ENCODE peak calls at places on chromosome 21, in seven cellular contexts. One of them, this sample, is unnamed.

GRCh38 chr21:43187715-43188114 is 18.9 kb downstream of the CRYAA start:
- DNase-seq in neural crest cell: no peak
- DNase-seq in stimulated activated CD4-positive, alpha-beta T cell treated with anti-CD3 and anti-CD28 coated beads, Interleukin-12 subunit alpha, Interleukin-12 subunit beta, amount 100 ng/mL, for 4 hours: no peak
- DNase-seq in HT-29: no peak
- DNase-seq in T-helper 2 cell treated with Interferon-gamma antibody and Interleukin-4, amounts not matched to agents 5 μg/mL and 100 μg/mL, for 36 hours: no peak
- DNase-seq in non-pigmented ciliary epithelial cell: no peak
- DNase-seq in OCI-M1: no peak
- DNase-seq in this sample: no peak

GRCh38 chr21:14988760-14989159 is 76.0 kb downstream of the NRIP1 start:
- DNase-seq in neural crest cell: no peak
- DNase-seq in stimulated activated CD4-positive, alpha-beta T cell treated with anti-CD3 and anti-CD28 coated beads, Interleukin-12 subunit alpha, Interleukin-12 subunit beta, amount 100 ng/mL, for 4 hours: no peak
- DNase-seq in HT-29: no peak
- DNase-seq in T-helper 2 cell treated with Interferon-gamma antibody and Interleukin-4, amounts not matched to agents 5 μg/mL and 100 μg/mL, for 36 hours: no peak
- DNase-seq in non-pigmented ciliary epithelial cell: no peak
- DNase-seq in OCI-M1: no peak
- DNase-seq in this sample: no peak

GRCh38 chr21:44888581-44889550 is 15.4 kb upstream of the PTTG1IP start:
- DNase-seq in neural crest cell: no peak
- DNase-seq in stimulated activated CD4-positive, alpha-beta T cell treated with anti-CD3 and anti-CD28 coated beads, Interleukin-12 subunit alpha, Interleukin-12 subunit beta, amount 100 ng/mL, for 4 hours: no peak
- DNase-seq in HT-29: no peak
- DNase-seq in T-helper 2 cell treated with Interferon-gamma antibody and Interleukin-4, amounts not matched to agents 5 μg/mL and 100 μg/mL, for 36 hours: no peak
- DNase-seq in non-pigmented ciliary epithelial cell: no peak
- DNase-seq in OCI-M1: no peak
- DNase-seq in this sample: no peak

GRCh38 chr21:39451332-39452206 is at the start of gene SH3BGR:
- DNase-seq in neural crest cell: no peak
- DNase-seq in stimulated activated CD4-positive, alpha-beta T cell treated with anti-CD3 and anti-CD28 coated beads, Interleukin-12 subunit alpha, Interleukin-12 subunit beta, amount 100 ng/mL, for 4 hours: no peak
- DNase-seq in HT-29: no peak
- DNase-seq in T-helper 2 cell treated with Interferon-gamma antibody and Interleukin-4, amounts not matched to agents 5 μg/mL and 100 μg/mL, for 36 hours: no peak
- DNase-seq in non-pigmented ciliary epithelial cell: no peak
- DNase-seq in OCI-M1: peak
- DNase-seq in this sample: no peak

GRCh38 chr21:38780879-38781278 is 24.9 kb upstream of the ETS2 start:
- DNase-seq in neural crest cell: no peak
- DNase-seq in stimulated activated CD4-positive, alpha-beta T cell treated with anti-CD3 and anti-CD28 coated beads, Interleukin-12 subunit alpha, Interleukin-12 subunit beta, amount 100 ng/mL, for 4 hours: no peak
- DNase-seq in HT-29: no peak
- DNase-seq in T-helper 2 cell treated with Interferon-gamma antibody and Interleukin-4, amounts not matched to agents 5 μg/mL and 100 μg/mL, for 36 hours: peak
- DNase-seq in non-pigmented ciliary epithelial cell: no peak
- DNase-seq in OCI-M1: peak
- DNase-seq in this sample: no peak

GRCh38 chr21:30340714-30341573 is 3.5 kb upstream of the KRTAP27-1 start:
- DNase-seq in neural crest cell: peak
- DNase-seq in stimulated activated CD4-positive, alpha-beta T cell treated with anti-CD3 and anti-CD28 coated beads, Interleukin-12 subunit alpha, Interleukin-12 subunit beta, amount 100 ng/mL, for 4 hours: peak
- DNase-seq in HT-29: peak
- DNase-seq in T-helper 2 cell treated with Interferon-gamma antibody and Interleukin-4, amounts not matched to agents 5 μg/mL and 100 μg/mL, for 36 hours: no peak
- DNase-seq in non-pigmented ciliary epithelial cell: no peak
- DNase-seq in OCI-M1: peak
- DNase-seq in this sample: peak

GRCh38 chr21:39645331-39645730 is 32.6 kb downstream of the B3GALT5 start:
- DNase-seq in neural crest cell: no peak
- DNase-seq in stimulated activated CD4-positive, alpha-beta T cell treated with anti-CD3 and anti-CD28 coated beads, Interleukin-12 subunit alpha, Interleukin-12 subunit beta, amount 100 ng/mL, for 4 hours: no peak
- DNase-seq in HT-29: no peak
- DNase-seq in T-helper 2 cell treated with Interferon-gamma antibody and Interleukin-4, amounts not matched to agents 5 μg/mL and 100 μg/mL, for 36 hours: no peak
- DNase-seq in non-pigmented ciliary epithelial cell: no peak
- DNase-seq in OCI-M1: no peak
- DNase-seq in this sample: no peak

GRCh38 chr21:40047993-40048730 is 180.9 kb downstream of the PCP4 start:
- DNase-seq in neural crest cell: no peak
- DNase-seq in stimulated activated CD4-positive, alpha-beta T cell treated with anti-CD3 and anti-CD28 coated beads, Interleukin-12 subunit alpha, Interleukin-12 subunit beta, amount 100 ng/mL, for 4 hours: no peak
- DNase-seq in HT-29: no peak
- DNase-seq in T-helper 2 cell treated with Interferon-gamma antibody and Interleukin-4, amounts not matched to agents 5 μg/mL and 100 μg/mL, for 36 hours: no peak
- DNase-seq in non-pigmented ciliary epithelial cell: no peak
- DNase-seq in OCI-M1: no peak
- DNase-seq in this sample: no peak

GRCh38 chr21:20999567-21000169 is 1.5 kb downstream of the NCAM2 start:
- DNase-seq in neural crest cell: peak
- DNase-seq in stimulated activated CD4-positive, alpha-beta T cell treated with anti-CD3 and anti-CD28 coated beads, Interleukin-12 subunit alpha, Interleukin-12 subunit beta, amount 100 ng/mL, for 4 hours: no peak
- DNase-seq in HT-29: peak
- DNase-seq in T-helper 2 cell treated with Interferon-gamma antibody and Interleukin-4, amounts not matched to agents 5 μg/mL and 100 μg/mL, for 36 hours: no peak
- DNase-seq in non-pigmented ciliary epithelial cell: no peak
- DNase-seq in OCI-M1: peak
- DNase-seq in this sample: peak

GRCh38 chr21:37263827-37264226 is 3.3 kb downstream of the VPS26C start:
- DNase-seq in neural crest cell: no peak
- DNase-seq in stimulated activated CD4-positive, alpha-beta T cell treated with anti-CD3 and anti-CD28 coated beads, Interleukin-12 subunit alpha, Interleukin-12 subunit beta, amount 100 ng/mL, for 4 hours: no peak
- DNase-seq in HT-29: no peak
- DNase-seq in T-helper 2 cell treated with Interferon-gamma antibody and Interleukin-4, amounts not matched to agents 5 μg/mL and 100 μg/mL, for 36 hours: no peak
- DNase-seq in non-pigmented ciliary epithelial cell: no peak
- DNase-seq in OCI-M1: no peak
- DNase-seq in this sample: no peak

GRCh38 chr21:36850372-36850771 is 116.1 kb downstream of the HLCS start:
- DNase-seq in neural crest cell: no peak
- DNase-seq in stimulated activated CD4-positive, alpha-beta T cell treated with anti-CD3 and anti-CD28 coated beads, Interleukin-12 subunit alpha, Interleukin-12 subunit beta, amount 100 ng/mL, for 4 hours: no peak
- DNase-seq in HT-29: no peak
- DNase-seq in T-helper 2 cell treated with Interferon-gamma antibody and Interleukin-4, amounts not matched to agents 5 μg/mL and 100 μg/mL, for 36 hours: no peak
- DNase-seq in non-pigmented ciliary epithelial cell: no peak
- DNase-seq in OCI-M1: no peak
- DNase-seq in this sample: no peak

GRCh38 chr21:35153671-35154070 is 104.6 kb upstream of the RUNX1 start:
- DNase-seq in neural crest cell: no peak
- DNase-seq in stimulated activated CD4-positive, alpha-beta T cell treated with anti-CD3 and anti-CD28 coated beads, Interleukin-12 subunit alpha, Interleukin-12 subunit beta, amount 100 ng/mL, for 4 hours: no peak
- DNase-seq in HT-29: no peak
- DNase-seq in T-helper 2 cell treated with Interferon-gamma antibody and Interleukin-4, amounts not matched to agents 5 μg/mL and 100 μg/mL, for 36 hours: no peak
- DNase-seq in non-pigmented ciliary epithelial cell: no peak
- DNase-seq in OCI-M1: no peak
- DNase-seq in this sample: no peak

This sample was measured in SK-MEL-5.